ENCODE peak calls at places on chromosomes 7 and 10, in five cellular contexts. X, P, W, N and V are unnamed samples. For H3K4me1, the result is how much of the 10 kb centered on the place peaks cover.

GRCh38 chr7:73799282-73800141 is 29.4 kb upstream of the CLDN3 start:
- DNase-seq in X (no peak), P (no peak), W (no peak), N (no peak), V (no peak)

GRCh38 chr7:30459591-30460245 is 18.9 kb downstream of the NOD1 start:
- DNase-seq in X (no peak), P (no peak), W (no peak), N (peak), V (no peak)

GRCh38 chr7:44232900-44233715 is 32.3 kb downstream of the YKT6 start:
- DNase-seq in X (no peak), P (no peak), W (no peak), N (no peak), V (no peak)

GRCh38 chr7:37234928-37235327 is 213.7 kb downstream of the ELMO1 start:
- DNase-seq in X (peak), P (no peak), W (no peak), N (no peak), V (no peak)

GRCh38 chr7:92331508-92331907 is 85.7 kb downstream of the ANKIB1 start:
- DNase-seq in X (no peak), P (no peak), W (no peak), N (no peak), V (no peak)

GRCh38 chr7:86411804-86412203 is 231.9 kb upstream of the GRM3 start:
- DNase-seq in X (peak), P (no peak), W (no peak), N (no peak), V (no peak)

GRCh38 chr10:51178634-51179033 is 104.3 kb downstream of the PRKG1 start:
- DNase-seq in X (no peak), P (no peak), W (no peak), N (no peak), V (no peak)

GRCh38 chr7:77353911-77354310 is 62.2 kb downstream of the GSAP start:
- DNase-seq in X (no peak), P (no peak), W (no peak), N (no peak), V (no peak)

GRCh38 chr10:47020491-47020890 is 109.3 kb downstream of the PTPN20 start:
- DNase-seq in X (no peak), P (no peak), W (peak), N (peak), V (no peak)

GRCh38 chr7:80324032-80324431 is 187.8 kb downstream of the GNAT3 start:
- DNase-seq in X (no peak), P (no peak), W (no peak), N (no peak), V (no peak)

GRCh38 chr10:22436893-22437619 is 91.8 kb downstream of the SPAG6 start:
- DNase-seq in X (peak), P (peak), W (peak), N (peak), V (peak)

GRCh38 chr10:19168584-19168983 is 120.0 kb downstream of the MALRD1 start:
- DNase-seq in X (peak), P (no peak), W (no peak), N (no peak), V (no peak)

GRCh38 chr10:110802551-110803238 is 69.0 kb upstream of the PDCD4 start:
- DNase-seq in X (no peak), P (peak), W (peak), N (peak), V (peak)

GRCh38 chr10:23270531-23270930 is 74.1 kb downstream of the C10orf67 start:
- DNase-seq in X (no peak), P (no peak), W (no peak), N (no peak), V (no peak)

GRCh38 chr10:34758447-34758996 is 56.6 kb downstream of the PARD3 start:
- DNase-seq in X (no peak), P (no peak), W (no peak), N (no peak), V (no peak)

GRCh38 chr7:147136369-147136768 is 1019.8 kb downstream of the CNTNAP2 start:
- DNase-seq in X (no peak), P (no peak), W (no peak), N (no peak), V (no peak)

GRCh38 chr10:79022565-79023488 is 45.9 kb upstream of the ZMIZ1 start:
- DNase-seq in X (peak), P (peak), W (peak), N (no peak), V (no peak)

GRCh38 chr10:79014796-79015195 is 54.0 kb upstream of the ZMIZ1 start:
- DNase-seq in X (no peak), P (no peak), W (no peak), N (no peak), V (no peak)

GRCh38 chr7:7795203-7795602 is 76.8 kb upstream of the RPA3 start:
- DNase-seq in X (no peak), P (no peak), W (no peak), N (no peak), V (no peak)

GRCh38 chr7:44101966-44102845 is 1.9 kb upstream of the AEBP1 start:
- DNase-seq in X (no peak), P (peak), W (no peak), N (no peak), V (no peak)

GRCh38 chr10:11866199-11866925 is 43.2 kb downstream of the PROSER2 start:
- DNase-seq in X (no peak), P (no peak), W (no peak), N (no peak), V (no peak)

GRCh38 chr10:30186371-30186875 is 127.0 kb upstream of the JCAD start:
- DNase-seq in X (peak), P (no peak), W (no peak), N (no peak), V (no peak)

GRCh38 chr7:113636727-113637421 is 281.9 kb downstream of the PPP1R3A start:
- DNase-seq in X (no peak), P (no peak), W (no peak), N (no peak), V (no peak)

GRCh38 chr10:10475812-10476211 is 541.9 kb upstream of the CELF2 start:
- DNase-seq in X (peak), P (no peak), W (no peak), N (no peak), V (no peak)

GRCh38 chr10:33287112-33287511 is 47.4 kb downstream of the NRP1 start:
- DNase-seq in X (no peak), P (no peak), W (no peak), N (no peak), V (no peak)

GRCh38 chr7:141053626-141054025 is 20.2 kb upstream of the TMEM178B start:
- DNase-seq in X (no peak), P (no peak), W (no peak), N (no peak), V (no peak)

GRCh38 chr7:79298145-79298760 is 155.2 kb downstream of the MAGI2 start:
- DNase-seq in X (peak), P (no peak), W (no peak), N (no peak), V (no peak)

GRCh38 chr10:77201135-77202111 is 436.2 kb downstream of the KCNMA1 start:
- DNase-seq in X (no peak), P (no peak), W (no peak), N (no peak), V (no peak)

GRCh38 chr7:7542251-7542835 is 6.7 kb upstream of the COL28A1 start:
- DNase-seq in X (no peak), P (no peak), W (no peak), N (no peak), V (no peak)

GRCh38 chr10:112404612-112405011 is 30.7 kb downstream of the ACSL5 start:
- DNase-seq in X (no peak), P (no peak), W (no peak), N (no peak), V (no peak)

GRCh38 chr7:148697256-148697841 is 1.4 kb upstream of the CUL1 start:
- DNase-seq in X (no peak), P (peak), W (no peak), N (peak), V (no peak)

GRCh38 chr10:71747039-71747807 is 26.1 kb downstream of the VSIR start:
- DNase-seq in X (no peak), P (no peak), W (no peak), N (no peak), V (no peak)

GRCh38 chr10:71748671-71749191 is 24.6 kb downstream of the VSIR start:
- DNase-seq in X (no peak), P (peak), W (peak), N (peak), V (peak)

GRCh38 chr10:71746344-71747037 is 26.8 kb downstream of the VSIR start:
- DNase-seq in X (peak), P (peak), W (peak), N (no peak), V (no peak)

GRCh38 chr10:71749396-71749795 is 23.9 kb downstream of the VSIR start:
- DNase-seq in X (no peak), P (no peak), W (no peak), N (no peak), V (no peak)

DNA sequence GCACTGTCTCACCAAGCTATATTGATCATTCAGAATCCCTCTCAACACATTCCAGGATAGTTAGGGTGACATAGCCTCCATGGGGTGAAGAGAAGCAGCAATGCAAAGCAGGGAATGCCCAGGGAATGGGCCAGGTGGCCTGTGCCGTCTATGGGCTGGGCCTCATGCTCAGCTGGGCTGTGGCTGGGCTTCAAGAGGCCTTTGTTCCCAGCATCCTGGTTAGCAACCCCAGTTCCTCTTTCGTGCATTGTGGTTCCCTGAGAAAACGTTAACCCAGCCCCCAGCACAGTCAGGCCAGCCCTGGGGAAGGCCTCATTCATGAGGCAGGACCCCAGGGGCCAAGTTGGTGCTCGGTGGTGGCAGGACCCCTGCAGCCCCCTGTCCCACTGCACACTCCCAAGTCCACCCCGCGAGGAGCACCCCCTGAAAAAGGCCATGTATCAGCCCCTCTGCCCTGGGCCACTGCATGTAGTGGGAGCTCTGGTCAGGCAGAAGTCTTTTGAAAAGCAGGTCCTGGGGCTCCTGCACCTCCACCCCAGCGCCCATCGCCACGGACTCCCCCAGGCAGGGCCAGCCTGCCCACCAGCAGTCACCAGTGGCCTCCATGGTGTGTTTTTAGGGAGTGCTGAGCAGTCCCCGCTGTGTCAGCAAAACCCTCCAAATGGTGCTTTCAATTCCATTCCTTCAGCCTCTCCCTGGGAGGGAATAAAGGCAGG is 25.4 kb downstream of the VSIR start:
- DNase-seq in X (no peak), P (peak), W (no peak), N (no peak), V (no peak)
- H3K4me1 ChIP-seq in X (under half), P (half or more), W (half or more), N (under half), V (under half)

DNA sequence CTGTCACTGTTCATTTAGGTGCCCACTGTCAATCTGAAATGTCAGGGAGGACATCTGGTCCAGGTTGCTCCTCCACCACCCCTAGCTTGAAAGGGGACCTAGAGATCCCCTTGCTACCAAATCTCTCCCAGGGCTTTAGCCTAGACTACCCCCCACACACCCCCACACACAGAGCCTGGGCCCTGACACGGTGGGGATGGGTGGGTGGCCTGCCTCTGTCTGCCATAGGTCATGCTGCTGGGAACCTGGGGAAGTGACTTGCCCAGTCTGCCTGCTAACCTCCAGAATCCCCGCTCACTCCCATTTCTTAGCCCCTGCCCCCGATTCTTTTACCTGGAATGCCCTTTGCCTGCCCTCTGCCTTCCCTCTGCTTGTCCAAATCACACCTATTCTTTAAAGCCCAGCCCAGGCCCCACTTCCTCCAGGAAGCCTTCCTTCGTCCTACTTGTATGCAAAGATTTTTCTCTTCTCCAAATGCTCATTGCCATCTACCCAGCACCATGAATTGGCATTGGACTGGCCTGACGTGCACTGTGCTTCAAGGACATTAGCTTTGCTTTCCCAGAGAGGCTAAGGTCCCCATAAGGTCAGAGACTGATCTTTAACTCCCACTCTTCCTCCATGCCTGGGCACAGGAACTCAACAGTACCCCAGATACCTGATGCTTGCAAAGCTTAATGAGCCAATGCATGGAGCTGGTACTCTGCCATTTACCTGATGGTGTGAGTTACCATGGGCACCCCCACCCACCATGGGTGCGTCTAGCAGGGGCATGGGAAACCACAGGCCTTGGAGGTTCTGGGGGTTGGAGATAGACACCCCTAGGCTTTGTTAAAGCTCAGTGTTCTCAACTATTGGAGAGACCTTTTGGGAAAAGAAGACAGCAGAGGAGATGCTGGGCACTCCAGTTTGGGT is 1.9 kb upstream of the SMARCD3 start:
- DNase-seq in X (no peak), P (no peak), W (no peak), N (no peak), V (no peak)
- H3K4me1 ChIP-seq in X (half or more), P (half or more), W (half or more), N (under half), V (half or more)

DNA sequence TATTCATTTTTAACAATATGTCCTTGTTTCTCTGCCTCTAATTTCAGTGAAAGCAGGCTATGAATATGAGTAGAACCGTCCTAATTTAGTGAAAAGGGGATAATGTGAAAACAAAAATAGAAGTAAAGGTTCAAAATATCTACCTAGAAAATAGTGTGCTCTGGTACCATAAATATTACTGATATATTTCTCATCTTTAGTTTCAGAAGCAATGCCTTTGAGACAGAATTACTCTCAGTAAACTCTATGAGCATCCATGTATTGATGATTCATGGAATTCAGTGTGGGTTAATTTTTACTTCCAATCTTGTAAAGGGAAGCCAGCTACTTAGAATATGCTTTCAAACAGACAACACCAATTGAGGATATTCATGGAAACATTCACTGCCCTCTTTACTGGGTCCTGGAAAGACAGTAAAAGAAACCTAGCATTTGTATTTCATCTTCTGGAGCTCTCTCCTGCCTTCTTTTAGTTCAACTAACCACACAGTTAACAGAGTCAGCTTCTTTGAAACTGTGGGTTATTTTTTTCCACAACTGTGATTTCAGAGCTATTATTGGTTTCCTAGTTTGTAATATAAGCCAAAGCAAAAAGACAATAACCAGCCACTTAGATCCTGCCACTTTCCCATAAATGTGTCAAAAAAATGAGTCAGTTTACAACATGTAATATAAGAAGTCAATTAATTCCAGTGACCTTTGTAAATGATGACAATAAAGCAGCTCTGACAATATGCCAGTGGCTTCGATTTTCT is 1.7 kb downstream of the LRRN3 start:
- DNase-seq in X (no peak), P (no peak), W (no peak), N (no peak), V (no peak)
- H3K4me1 ChIP-seq in X (half or more), P (under half), W (under half), N (under half), V (under half)

GRCh38 chr10:95793401-95794045 is 37.6 kb downstream of the ENTPD1 start:
- DNase-seq in X (no peak), P (no peak), W (peak), N (no peak), V (no peak)

GRCh38 chr10:95795602-95796001 is 39.6 kb downstream of the ENTPD1 start:
- DNase-seq in X (no peak), P (no peak), W (no peak), N (no peak), V (no peak)

GRCh38 chr10:95798307-95798850 is 42.4 kb downstream of the ENTPD1 start:
- DNase-seq in X (no peak), P (no peak), W (no peak), N (no peak), V (no peak)

GRCh38 chr10:95794195-95794594 is 38.2 kb downstream of the ENTPD1 start:
- DNase-seq in X (no peak), P (no peak), W (no peak), N (no peak), V (no peak)

GRCh38 chr10:95796504-95796903 is 40.5 kb downstream of the ENTPD1 start:
- DNase-seq in X (no peak), P (no peak), W (no peak), N (no peak), V (no peak)
- H3K4me1 ChIP-seq in X (under half), P (under half), W (under half), N (under half), V (under half)

GRCh38 chr10:69733791-69734261 is 67.9 kb upstream of the COL13A1 start:
- DNase-seq in X (no peak), P (no peak), W (no peak), N (no peak), V (no peak)
- H3K4me1 ChIP-seq in X (under half), P (half or more), W (under half), N (under half), V (under half)

GRCh38 chr10:73782749-73783085 is 869 bp downstream of the CHCHD1 start:
- DNase-seq in X (no peak), P (no peak), W (no peak), N (no peak), V (no peak)

GRCh38 chr10:73780966-73781365 is 882 bp upstream of the CHCHD1 start:
- DNase-seq in X (no peak), P (no peak), W (no peak), N (no peak), V (no peak)

GRCh38 chr10:73780301-73780700 is 1.5 kb upstream of the CHCHD1 start:
- DNase-seq in X (no peak), P (no peak), W (no peak), N (no peak), V (no peak)

GRCh38 chr10:73781548-73781878 is 335 bp upstream of the CHCHD1 start:
- DNase-seq in X (no peak), P (no peak), W (no peak), N (no peak), V (no peak)

DNA sequence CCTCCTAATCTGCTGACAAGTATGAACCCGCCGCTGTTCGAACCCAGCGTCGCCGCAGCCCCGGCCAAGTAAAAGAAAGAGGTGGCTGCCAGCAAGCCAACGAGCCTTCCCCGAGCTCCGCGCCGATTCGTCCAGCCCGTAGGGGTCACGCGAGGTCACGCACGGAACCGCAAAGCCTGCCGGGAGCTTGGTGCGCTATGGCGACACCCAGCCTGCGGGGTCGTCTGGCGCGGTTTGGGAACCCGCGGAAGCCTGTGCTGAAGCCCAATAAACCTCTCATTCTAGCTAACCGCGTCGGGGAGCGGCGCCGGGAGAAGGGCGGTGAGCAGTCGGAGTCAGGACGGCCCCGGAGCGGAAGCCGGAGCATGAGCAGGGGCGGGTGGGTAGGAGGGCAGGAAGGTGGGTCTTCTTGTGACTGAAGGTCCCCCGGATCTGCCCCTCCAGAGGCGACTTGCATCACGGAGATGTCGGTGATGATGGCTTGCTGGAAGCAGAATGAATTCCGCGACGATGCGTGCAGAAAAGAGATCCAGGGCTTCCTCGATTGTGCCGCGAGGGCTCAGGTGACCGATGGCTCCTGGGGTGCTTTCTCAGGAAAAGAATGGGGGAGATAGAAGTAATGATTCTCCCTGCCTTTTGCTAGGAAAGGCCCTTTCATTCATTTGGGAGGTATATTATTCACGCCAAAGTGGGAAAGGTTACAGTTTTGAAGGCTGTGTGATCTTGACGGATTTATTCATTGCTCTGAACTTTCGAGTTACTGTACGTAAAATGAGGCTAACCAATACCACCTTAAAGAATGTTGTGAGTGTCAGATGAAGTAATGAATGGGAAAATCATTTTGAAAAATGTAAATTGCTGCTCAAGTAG is at the start of gene CHCHD1:
- DNase-seq in X (peak), P (peak), W (peak), N (peak), V (peak)
- H3K4me1 ChIP-seq in X (under half), P (half or more), W (under half), N (under half), V (half or more)